ENCODE peak calls at places on chromosomes 5 and 9, in four cellular contexts. One of them, this sample, is unnamed.

GRCh38 chr5:96861044-96861443 is 15.3 kb upstream of the ERAP2 start:
- DNase-seq in AG09309: no peak
- DNase-seq in CD4-positive, alpha-beta memory T cell: no peak
- DNase-seq in coronary artery: no peak
- DNase-seq in this sample: peak

GRCh38 chr5:167699434-167699833 is 592.0 kb upstream of the WWC1 start:
- DNase-seq in AG09309: peak
- DNase-seq in CD4-positive, alpha-beta memory T cell: no peak
- DNase-seq in coronary artery: no peak
- DNase-seq in this sample: no peak

GRCh38 chr9:87223397-87224246 is 274.0 kb upstream of the DAPK1 start:
- DNase-seq in AG09309: no peak
- DNase-seq in CD4-positive, alpha-beta memory T cell: no peak
- DNase-seq in coronary artery: no peak
- DNase-seq in this sample: no peak

GRCh38 chr5:79236364-79236969 is 536 bp downstream of the JMY start:
- DNase-seq in AG09309: no peak
- DNase-seq in CD4-positive, alpha-beta memory T cell: peak
- DNase-seq in coronary artery: no peak
- DNase-seq in this sample: no peak

GRCh38 chr5:88142801-88143692 is 125.6 kb downstream of the TMEM161B start:
- DNase-seq in AG09309: no peak
- DNase-seq in CD4-positive, alpha-beta memory T cell: peak
- DNase-seq in coronary artery: no peak
- DNase-seq in this sample: no peak

GRCh38 chr5:1545126-1545797 is 21.5 kb upstream of the LPCAT1 start:
- DNase-seq in AG09309: no peak
- DNase-seq in CD4-positive, alpha-beta memory T cell: no peak
- DNase-seq in coronary artery: no peak
- DNase-seq in this sample: no peak

GRCh38 chr5:163569284-163569683 is 63.9 kb downstream of the MAT2B start:
- DNase-seq in AG09309: no peak
- DNase-seq in CD4-positive, alpha-beta memory T cell: no peak
- DNase-seq in coronary artery: no peak
- DNase-seq in this sample: no peak

GRCh38 chr5:169106906-169107305 is 194.0 kb downstream of the SLIT3 start:
- DNase-seq in AG09309: no peak
- DNase-seq in CD4-positive, alpha-beta memory T cell: no peak
- DNase-seq in coronary artery: no peak
- DNase-seq in this sample: no peak

GRCh38 chr9:89498845-89499480 is 1.1 kb upstream of the SEMA4D start:
- DNase-seq in AG09309: no peak
- DNase-seq in CD4-positive, alpha-beta memory T cell: peak
- DNase-seq in coronary artery: no peak
- DNase-seq in this sample: peak

GRCh38 chr5:86332851-86333250 is 284.9 kb upstream of the COX7C start:
- DNase-seq in AG09309: no peak
- DNase-seq in CD4-positive, alpha-beta memory T cell: no peak
- DNase-seq in coronary artery: no peak
- DNase-seq in this sample: no peak

GRCh38 chr5:5581080-5581479 is 158.6 kb downstream of the ICE1 start:
- DNase-seq in AG09309: no peak
- DNase-seq in CD4-positive, alpha-beta memory T cell: no peak
- DNase-seq in coronary artery: no peak
- DNase-seq in this sample: no peak

GRCh38 chr9:36632892-36633291 is 60.2 kb downstream of the MELK start:
- DNase-seq in AG09309: peak
- DNase-seq in CD4-positive, alpha-beta memory T cell: no peak
- DNase-seq in coronary artery: no peak
- DNase-seq in this sample: peak

GRCh38 chr5:140038373-140038957 is 4.6 kb downstream of the NRG2 start:
- DNase-seq in AG09309: no peak
- DNase-seq in CD4-positive, alpha-beta memory T cell: no peak
- DNase-seq in coronary artery: no peak
- DNase-seq in this sample: no peak

DNA sequence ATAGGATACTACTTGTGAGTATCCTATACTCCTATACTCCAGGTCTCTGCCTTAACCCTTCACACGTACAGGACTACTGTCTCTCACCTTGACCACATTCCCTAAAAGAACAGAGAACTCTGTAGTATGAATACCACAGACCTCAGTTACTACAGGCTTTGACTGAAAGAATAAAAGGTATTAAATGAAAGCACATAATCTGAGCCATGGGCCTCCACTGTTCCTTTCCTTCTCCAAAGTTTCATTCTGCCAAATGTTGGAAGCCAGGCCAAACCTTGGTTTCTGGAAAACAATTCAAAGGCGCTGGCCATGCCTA is 191.5 kb downstream of the TSSK1B start:
- DNase-seq in AG09309: no peak
- DNase-seq in CD4-positive, alpha-beta memory T cell: no peak
- DNase-seq in coronary artery: no peak
- DNase-seq in this sample: no peak
- H3K4me3 ChIP-seq in AG09309: no peak
- H3K4me3 ChIP-seq in CD4-positive, alpha-beta memory T cell: no peak
- H3K4me3 ChIP-seq in coronary artery: no peak
- H3K4me3 ChIP-seq in this sample: no peak

GRCh38 chr5:154228696-154229095 is 38.2 kb downstream of the GALNT10 start:
- DNase-seq in AG09309: no peak
- DNase-seq in CD4-positive, alpha-beta memory T cell: no peak
- DNase-seq in coronary artery: peak
- DNase-seq in this sample: no peak
- H3K4me3 ChIP-seq in AG09309: no peak
- H3K4me3 ChIP-seq in CD4-positive, alpha-beta memory T cell: no peak
- H3K4me3 ChIP-seq in coronary artery: no peak
- H3K4me3 ChIP-seq in this sample: no peak

GRCh38 chr5:141236516-141237313 is 8.5 kb upstream of the PCDHB15 start:
- DNase-seq in AG09309: no peak
- DNase-seq in CD4-positive, alpha-beta memory T cell: no peak
- DNase-seq in coronary artery: no peak
- DNase-seq in this sample: no peak

GRCh38 chr5:141234109-141234508 is 11.0 kb downstream of the PCDHB14 start:
- DNase-seq in AG09309: no peak
- DNase-seq in CD4-positive, alpha-beta memory T cell: no peak
- DNase-seq in coronary artery: no peak
- DNase-seq in this sample: no peak
- H3K4me3 ChIP-seq in AG09309: peak
- H3K4me3 ChIP-seq in CD4-positive, alpha-beta memory T cell: no peak
- H3K4me3 ChIP-seq in coronary artery: peak
- H3K4me3 ChIP-seq in this sample: no peak

GRCh38 chr5:74667396-74667795 is 17.6 kb upstream of the HEXB start:
- DNase-seq in AG09309: no peak
- DNase-seq in CD4-positive, alpha-beta memory T cell: no peak
- DNase-seq in coronary artery: no peak
- DNase-seq in this sample: no peak

GRCh38 chr5:74669824-74670223 is 15.2 kb upstream of the HEXB start:
- DNase-seq in AG09309: no peak
- DNase-seq in CD4-positive, alpha-beta memory T cell: no peak
- DNase-seq in coronary artery: no peak
- DNase-seq in this sample: no peak

GRCh38 chr5:74670377-74671038 is 14.5 kb upstream of the HEXB start:
- DNase-seq in AG09309: no peak
- DNase-seq in CD4-positive, alpha-beta memory T cell: no peak
- DNase-seq in coronary artery: no peak
- DNase-seq in this sample: no peak

GRCh38 chr5:74672215-74672877 is 12.7 kb upstream of the HEXB start:
- DNase-seq in AG09309: no peak
- DNase-seq in CD4-positive, alpha-beta memory T cell: no peak
- DNase-seq in coronary artery: no peak
- DNase-seq in this sample: no peak

DNA sequence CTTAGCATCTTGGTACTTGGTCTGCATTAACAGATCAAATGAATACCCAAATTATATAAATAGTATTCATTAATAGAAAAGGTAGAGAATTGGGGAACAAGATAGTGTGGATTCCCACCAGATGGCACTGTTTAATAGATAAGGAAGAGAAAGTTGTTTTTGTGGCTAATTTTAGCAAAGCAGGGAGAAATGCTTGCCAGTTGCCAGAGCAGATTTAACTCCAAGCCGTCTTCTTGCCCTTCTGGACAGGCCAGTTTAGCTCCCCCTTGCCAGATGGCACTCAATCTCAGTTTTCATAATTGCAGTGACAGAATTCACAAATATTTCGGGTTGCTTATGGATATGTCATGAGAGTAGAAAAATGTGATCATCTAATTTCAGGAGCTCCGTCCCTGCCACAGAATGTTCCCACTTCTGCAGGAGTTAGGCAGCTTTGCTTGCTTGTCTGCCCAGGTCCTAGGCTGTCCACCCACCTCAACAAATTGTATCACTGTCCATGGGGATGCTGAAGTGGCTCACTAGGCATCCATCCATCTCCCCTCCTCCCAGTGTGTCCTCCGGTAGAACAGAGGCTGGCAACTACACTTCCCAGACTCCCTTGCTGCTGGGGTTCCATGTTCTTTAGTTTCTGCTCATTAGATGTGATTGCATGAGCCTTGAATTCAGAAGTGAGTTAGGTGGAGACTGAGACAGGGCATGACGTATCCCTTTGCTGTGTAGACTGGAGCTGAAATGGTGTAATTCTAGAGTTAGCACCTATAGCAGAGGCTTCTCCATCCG is 11.8 kb upstream of the HEXB start:
- DNase-seq in AG09309: no peak
- DNase-seq in CD4-positive, alpha-beta memory T cell: no peak
- DNase-seq in coronary artery: no peak
- DNase-seq in this sample: peak
- H3K4me3 ChIP-seq in AG09309: peak
- H3K4me3 ChIP-seq in CD4-positive, alpha-beta memory T cell: no peak
- H3K4me3 ChIP-seq in coronary artery: peak
- H3K4me3 ChIP-seq in this sample: no peak

GRCh38 chr9:95552814-95553546 is 36.2 kb upstream of the PTCH1 start:
- DNase-seq in AG09309: no peak
- DNase-seq in CD4-positive, alpha-beta memory T cell: peak
- DNase-seq in coronary artery: no peak
- DNase-seq in this sample: no peak
- H3K4me3 ChIP-seq in AG09309: no peak
- H3K4me3 ChIP-seq in CD4-positive, alpha-beta memory T cell: no peak
- H3K4me3 ChIP-seq in coronary artery: peak
- H3K4me3 ChIP-seq in this sample: no peak